ENCODE peak calls at places on chromosomes 6 and 20, in eight cellular contexts. N, O, S, I, Z, R, W and K are unnamed samples.

GRCh38 chr6:150857906-150858365 is 7.6 kb upstream of the MTHFD1L start:
- DNase-seq in O (no peak), I (no peak), R (no peak), W (no peak), N (no peak), Z (no peak), S (no peak), K (no peak)

GRCh38 chr6:149114167-149114566 is 203.3 kb upstream of the TAB2 start:
- DNase-seq in Z (no peak), N (no peak), S (no peak), R (peak; percentile 78), O (no peak), I (no peak), W (no peak), K (peak; percentile 62)

GRCh38 chr6:125230674-125231073 is 71.1 kb downstream of the HDDC2 start:
- DNase-seq in N (no peak), I (no peak), Z (no peak), R (no peak), O (no peak), W (no peak), S (no peak), K (no peak)

GRCh38 chr6:143406673-143407072 is 43.8 kb downstream of the ADAT2 start:
- DNase-seq in W (no peak), N (no peak), I (no peak), S (no peak), R (no peak), Z (no peak), O (no peak), K (no peak)

GRCh38 chr6:139711714-139712585 is 337.5 kb upstream of the CITED2 start:
- DNase-seq in N (no peak), I (no peak), O (no peak), R (no peak), W (no peak), S (no peak), Z (no peak), K (no peak)

GRCh38 chr6:56852249-56852606 is 102.7 kb upstream of the BEND6 start:
- DNase-seq in W (no peak), N (no peak), I (no peak), S (no peak), R (no peak), O (no peak), Z (no peak), K (no peak)

GRCh38 chr6:136067731-136068341 is 182.3 kb downstream of the MTFR2 start:
- DNase-seq in I (peak; percentile 95), S (no peak), W (no peak), N (peak; percentile 66), R (no peak), O (no peak), Z (no peak), K (no peak)

GRCh38 chr6:11785953-11786579 is 7.5 kb upstream of the ADTRP start:
- DNase-seq in R (no peak), Z (no peak), W (no peak), I (no peak), O (no peak), N (no peak), S (peak; percentile 38), K (no peak)

GRCh38 chr6:225121-225721 is 67.1 kb upstream of the DUSP22 start:
- DNase-seq in Z (no peak), S (no peak), O (no peak), N (no peak), R (no peak), I (no peak), W (no peak), K (peak; percentile 35)

GRCh38 chr6:21666788-21667681 is 73.5 kb downstream of the SOX4 start:
- DNase-seq in W (peak; percentile 26), R (no peak), O (no peak), S (no peak), I (peak; percentile 28), N (no peak), Z (no peak), K (peak; percentile 26)

GRCh38 chr6:110628330-110628729 is 151.9 kb upstream of the SLC22A16 start:
- DNase-seq in N (no peak), O (no peak), R (no peak), I (no peak), W (no peak), S (no peak), Z (no peak), K (no peak)

GRCh38 chr20:53737404-53738038 is 143.9 kb upstream of the ZNF217 start:
- DNase-seq in W (no peak), Z (no peak), R (no peak), O (no peak), S (no peak), N (no peak), I (peak; percentile 13), K (no peak)

GRCh38 chr6:41705329-41705995 is 29.9 kb downstream of the TFEB start:
- DNase-seq in W (no peak), I (no peak), R (no peak), S (no peak), N (no peak), Z (no peak), O (no peak), K (no peak)

GRCh38 chr6:17101422-17102257 is at the start of gene STMND1:
- DNase-seq in Z (no peak), I (peak; percentile 17), O (peak; percentile 34), W (peak; percentile 43), N (no peak), S (peak; percentile 89), R (peak; percentile 74), K (peak; percentile 44)

GRCh38 chr6:134436281-134436815 is 118.4 kb upstream of the SGK1 start:
- DNase-seq in Z (peak; percentile 41), O (peak; percentile 84), I (peak; percentile 94), W (peak; percentile 20), N (peak; percentile 75), R (no peak), S (no peak), K (peak; percentile 43)

GRCh38 chr6:3745566-3746118 is 5.9 kb downstream of the PXDC1 start:
- DNase-seq in N (no peak), I (no peak), Z (no peak), O (no peak), W (no peak), R (no peak), S (no peak), K (no peak)

GRCh38 chr6:84553527-84553926 is 210.9 kb downstream of the TBX18 start:
- DNase-seq in R (no peak), I (no peak), W (no peak), Z (no peak), O (no peak), S (no peak), N (no peak), K (no peak)

GRCh38 chr6:33144373-33144772 is 47.9 kb downstream of the COL11A2 start:
- DNase-seq in N (no peak), W (no peak), O (no peak), S (no peak), I (peak; percentile 14), R (no peak), Z (no peak), K (no peak)

DNA sequence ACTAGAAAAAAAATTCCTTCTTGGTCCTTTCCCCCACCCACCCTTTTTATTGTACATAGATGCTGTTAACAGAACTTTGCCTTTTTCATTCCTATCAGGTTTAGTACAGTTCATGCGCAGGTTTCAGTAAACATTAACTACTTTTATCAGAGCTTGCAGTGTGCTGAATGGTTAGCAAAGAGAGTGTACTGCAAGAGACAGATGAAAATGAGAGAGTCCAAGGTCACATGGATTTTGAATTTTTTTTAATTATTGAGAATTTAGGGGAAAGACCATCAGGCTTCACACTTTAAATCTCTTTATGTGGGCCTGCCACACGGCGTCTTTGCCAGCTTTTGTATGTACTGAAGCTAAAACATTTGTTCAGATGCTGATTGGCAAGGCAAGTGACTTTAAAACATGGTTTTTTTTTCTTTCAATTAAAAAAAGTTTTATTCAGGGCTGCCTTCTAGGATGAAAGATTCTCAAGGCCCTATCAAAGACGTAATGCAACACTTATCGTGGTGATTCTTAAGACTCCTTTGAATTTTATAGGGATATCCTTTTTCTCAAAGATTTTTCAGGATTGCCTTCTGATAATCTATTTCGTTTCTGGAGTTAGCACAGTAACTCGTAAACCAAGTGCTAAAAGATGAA is 32.2 kb downstream of the RREB1 start:
- DNase-seq in W (no peak), Z (peak; percentile 97), R (no peak), O (no peak), I (no peak), N (no peak), S (no peak), K (no peak)
- H3K4me1 ChIP-seq in W (no peaks in the 10 kb centered on the region), Z (peaks cover 98% of the 10 kb centered on the region), R (peaks cover 82% of the 10 kb centered on the region), O (peaks cover 33% of the 10 kb centered on the region), I (peaks cover 28% of the 10 kb centered on the region), N (peaks cover 55% of the 10 kb centered on the region), S (peaks cover 93% of the 10 kb centered on the region), K (peaks cover 77% of the 10 kb centered on the region)

DNA sequence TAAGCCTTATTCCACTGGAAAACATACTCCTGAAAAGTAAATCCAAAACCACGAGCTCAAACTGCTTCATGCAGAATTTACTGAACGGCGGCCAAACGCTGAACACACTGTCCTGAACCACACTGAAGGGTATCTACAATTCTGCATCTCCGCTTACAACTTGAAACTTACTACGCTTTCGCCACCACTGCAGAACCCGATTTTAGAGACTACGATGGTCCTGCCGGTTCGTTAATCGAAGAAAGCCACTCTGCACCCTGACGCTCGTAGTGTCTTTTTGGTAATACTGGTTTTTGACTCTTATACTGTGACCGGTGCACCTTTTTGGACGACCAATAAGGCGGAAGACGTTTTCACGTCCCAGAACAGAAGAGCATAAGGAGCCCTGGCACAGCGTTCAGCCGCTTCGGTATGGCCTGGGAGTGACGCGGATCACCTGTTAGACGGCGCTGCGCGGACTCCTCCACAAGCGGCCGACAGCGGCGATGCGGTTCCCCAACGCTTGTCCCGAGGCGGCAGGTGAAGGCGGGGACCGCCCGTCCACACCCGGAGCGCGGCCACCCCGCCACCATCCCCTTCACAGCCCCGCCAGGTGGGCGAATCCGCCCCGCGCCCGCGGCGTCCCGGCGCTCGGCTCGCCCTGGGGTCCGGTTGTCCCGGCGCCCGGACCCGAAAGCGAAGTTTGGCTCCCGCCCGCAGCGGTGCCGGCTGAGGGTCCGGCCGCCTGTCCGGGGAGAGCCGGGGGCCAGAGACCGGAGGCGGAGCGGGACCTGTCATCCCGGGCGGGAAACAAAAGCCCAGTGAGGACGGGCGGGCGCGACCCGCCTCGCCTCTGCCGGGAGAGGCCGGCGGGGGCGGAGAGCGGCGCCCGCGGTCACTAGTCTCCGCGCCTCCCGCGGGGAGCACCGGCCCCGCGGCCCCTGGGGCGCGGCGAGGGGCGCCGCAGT is 784 bp downstream of the FKBP5 start:
- DNase-seq in I (peak; percentile 72), Z (no peak), R (peak; percentile 84), W (peak; percentile 44), N (peak; percentile 18), O (peak; percentile 76), S (peak; percentile 70), K (peak; percentile 63)
- TF ChIP-seq POLR2A in I (no peak), Z (no peak), R (peak; percentile 26), W (peak; percentile 8), N (no peak), O (no peak), S (peak; percentile 24), K (no peak)

DNA sequence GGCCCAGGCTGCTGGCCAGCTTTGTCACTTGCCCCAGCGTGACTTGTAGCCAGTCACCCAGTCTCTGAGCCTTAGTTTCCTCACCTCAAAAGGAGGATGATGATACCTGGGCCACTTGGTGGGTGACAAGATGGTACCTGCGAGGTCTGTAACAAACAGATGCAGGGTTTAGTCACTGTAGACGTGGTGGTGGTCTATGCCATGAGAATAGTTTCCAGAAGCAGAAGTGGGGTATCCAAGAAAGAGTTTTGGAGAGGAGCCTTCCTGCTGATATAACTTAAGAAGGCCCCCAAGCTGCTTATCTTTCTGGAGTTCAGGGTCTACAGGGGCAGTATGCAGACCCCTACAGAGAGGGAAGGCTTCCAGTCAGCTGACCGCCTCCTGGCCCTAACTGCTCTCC is 3.1 kb upstream of the FOXF2 start:
- DNase-seq in O (no peak), N (no peak), I (no peak), R (no peak), W (no peak), S (no peak), Z (no peak), K (no peak)
- H3K4me1 ChIP-seq in O (peaks cover 5% of the 10 kb centered on the region), N (peaks cover 8% of the 10 kb centered on the region), I (no peaks in the 10 kb centered on the region), R (peaks cover 51% of the 10 kb centered on the region), W (no peaks in the 10 kb centered on the region), S (peaks cover 45% of the 10 kb centered on the region), Z (peaks cover 31% of the 10 kb centered on the region), K (no peaks in the 10 kb centered on the region)

GRCh38 chr6:109447878-109448555 is 7.5 kb downstream of the SMPD2 start:
- DNase-seq in Z (no peak), R (no peak), N (no peak), S (no peak), W (no peak), O (no peak), I (no peak), K (no peak)
- TF ChIP-seq POLR2A in Z (peak; percentile 41), R (no peak), N (no peak), S (no peak), W (no peak), O (no peak), I (no peak), K (no peak)